ENCODE peak calls at places on chromosomes 6 and 20, in four cellular contexts. One of them, this sample, is unnamed.

GRCh38 chr6:33142501-33142900 is 49.8 kb downstream of the COL11A2 start:
- DNase-seq in kidney: no peak
- DNase-seq in body of pancreas: no peak
- DNase-seq in HCT116: no peak
- DNase-seq in this sample: no peak

GRCh38 chr6:52164319-52165094 is 21.7 kb upstream of the IL17A start:
- DNase-seq in kidney: no peak
- DNase-seq in body of pancreas: no peak
- DNase-seq in HCT116: no peak
- DNase-seq in this sample: no peak

GRCh38 chr6:133242761-133243590 is 1.8 kb downstream of the EYA4 start:
- DNase-seq in body of pancreas: no peak
- DNase-seq in HCT116: no peak
- DNase-seq in kidney: peak
- DNase-seq in this sample: no peak

GRCh38 chr6:168009331-168009730 is 11.9 kb downstream of the KIF25 start:
- DNase-seq in HCT116: no peak
- DNase-seq in kidney: no peak
- DNase-seq in body of pancreas: no peak
- DNase-seq in this sample: no peak

GRCh38 chr6:145897552-145897951 is 66.6 kb downstream of the SHPRH start:
- DNase-seq in body of pancreas: no peak
- DNase-seq in kidney: no peak
- DNase-seq in HCT116: no peak
- DNase-seq in this sample: no peak

GRCh38 chr20:37914672-37915433 is 11.9 kb downstream of the VSTM2L start:
- DNase-seq in HCT116: no peak
- DNase-seq in kidney: no peak
- DNase-seq in body of pancreas: no peak
- DNase-seq in this sample: no peak

GRCh38 chr20:48333707-48334106 is 494.1 kb downstream of the PREX1 start:
- DNase-seq in HCT116: no peak
- DNase-seq in body of pancreas: no peak
- DNase-seq in kidney: no peak
- DNase-seq in this sample: no peak

GRCh38 chr6:9766240-9766915 is 648.5 kb downstream of the TFAP2A start:
- DNase-seq in body of pancreas: no peak
- DNase-seq in kidney: no peak
- DNase-seq in HCT116: peak
- DNase-seq in this sample: peak

GRCh38 chr20:64022671-64023070 is 13.3 kb upstream of the C20orf204 start:
- DNase-seq in HCT116: no peak
- DNase-seq in kidney: no peak
- DNase-seq in body of pancreas: no peak
- DNase-seq in this sample: no peak

GRCh38 chr6:93021235-93021909 is 398.0 kb downstream of the EPHA7 start:
- DNase-seq in body of pancreas: no peak
- DNase-seq in kidney: no peak
- DNase-seq in HCT116: no peak
- DNase-seq in this sample: no peak

GRCh38 chr20:63627700-63628245 is 872 bp upstream of the GMEB2 start:
- DNase-seq in HCT116: no peak
- DNase-seq in kidney: peak
- DNase-seq in body of pancreas: no peak
- DNase-seq in this sample: no peak

GRCh38 chr6:11132191-11132590 is 20.7 kb upstream of the ERVFRD-1 start:
- DNase-seq in HCT116: no peak
- DNase-seq in body of pancreas: no peak
- DNase-seq in kidney: no peak
- DNase-seq in this sample: peak

GRCh38 chr6:108732101-108732870 is 115.9 kb upstream of the ARMC2 start:
- DNase-seq in body of pancreas: no peak
- DNase-seq in HCT116: peak
- DNase-seq in kidney: no peak
- DNase-seq in this sample: peak

GRCh38 chr6:7108964-7109836 is 1.4 kb downstream of the RREB1 start:
- DNase-seq in HCT116: no peak
- DNase-seq in body of pancreas: peak
- DNase-seq in kidney: peak
- DNase-seq in this sample: peak

GRCh38 chr20:10971096-10971495 is 297.3 kb upstream of the JAG1 start:
- DNase-seq in HCT116: no peak
- DNase-seq in kidney: no peak
- DNase-seq in body of pancreas: no peak
- DNase-seq in this sample: no peak

GRCh38 chr6:44624226-44624625 is 236.7 kb downstream of the CDC5L start:
- DNase-seq in body of pancreas: no peak
- DNase-seq in HCT116: no peak
- DNase-seq in kidney: no peak
- DNase-seq in this sample: no peak

GRCh38 chr20:41308290-41308691 is 9.2 kb downstream of the ZHX3 start:
- DNase-seq in kidney: no peak
- DNase-seq in HCT116: no peak
- DNase-seq in body of pancreas: no peak
- DNase-seq in this sample: peak

GRCh38 chr6:73340048-73340447 is 14.0 kb downstream of the DPPA5 start:
- DNase-seq in HCT116: no peak
- DNase-seq in body of pancreas: no peak
- DNase-seq in kidney: no peak
- DNase-seq in this sample: no peak

GRCh38 chr20:14334306-14334930 is 3.0 kb downstream of the FLRT3 start:
- DNase-seq in HCT116: no peak
- DNase-seq in body of pancreas: peak
- DNase-seq in kidney: no peak
- DNase-seq in this sample: peak

GRCh38 chr6:6285679-6286078 is 34.8 kb downstream of the F13A1 start:
- DNase-seq in body of pancreas: no peak
- DNase-seq in kidney: no peak
- DNase-seq in HCT116: no peak
- DNase-seq in this sample: no peak

GRCh38 chr6:34646714-34647113 is 49.9 kb downstream of the ILRUN start:
- DNase-seq in kidney: no peak
- DNase-seq in HCT116: no peak
- DNase-seq in body of pancreas: no peak
- DNase-seq in this sample: no peak
- TF ChIP-seq CTCF in kidney: no peak
- TF ChIP-seq CTCF in HCT116: no peak
- TF ChIP-seq CTCF in body of pancreas: no peak
- TF ChIP-seq CTCF in this sample: no peak

GRCh38 chr6:98946266-98946817 is 1.4 kb downstream of the FBXL4 start:
- DNase-seq in body of pancreas: no peak
- DNase-seq in HCT116: no peak
- DNase-seq in kidney: no peak
- DNase-seq in this sample: peak

GRCh38 chr6:98946877-98947410 is 802 bp downstream of the FBXL4 start:
- DNase-seq in kidney: peak
- DNase-seq in body of pancreas: peak
- DNase-seq in HCT116: no peak
- DNase-seq in this sample: peak

GRCh38 chr6:98944168-98944567 is 3.6 kb downstream of the FBXL4 start:
- DNase-seq in HCT116: no peak
- DNase-seq in body of pancreas: no peak
- DNase-seq in kidney: no peak
- DNase-seq in this sample: no peak

GRCh38 chr6:98944598-98945011 is 3.1 kb downstream of the FBXL4 start:
- DNase-seq in HCT116: no peak
- DNase-seq in kidney: no peak
- DNase-seq in body of pancreas: no peak
- DNase-seq in this sample: peak

DNA sequence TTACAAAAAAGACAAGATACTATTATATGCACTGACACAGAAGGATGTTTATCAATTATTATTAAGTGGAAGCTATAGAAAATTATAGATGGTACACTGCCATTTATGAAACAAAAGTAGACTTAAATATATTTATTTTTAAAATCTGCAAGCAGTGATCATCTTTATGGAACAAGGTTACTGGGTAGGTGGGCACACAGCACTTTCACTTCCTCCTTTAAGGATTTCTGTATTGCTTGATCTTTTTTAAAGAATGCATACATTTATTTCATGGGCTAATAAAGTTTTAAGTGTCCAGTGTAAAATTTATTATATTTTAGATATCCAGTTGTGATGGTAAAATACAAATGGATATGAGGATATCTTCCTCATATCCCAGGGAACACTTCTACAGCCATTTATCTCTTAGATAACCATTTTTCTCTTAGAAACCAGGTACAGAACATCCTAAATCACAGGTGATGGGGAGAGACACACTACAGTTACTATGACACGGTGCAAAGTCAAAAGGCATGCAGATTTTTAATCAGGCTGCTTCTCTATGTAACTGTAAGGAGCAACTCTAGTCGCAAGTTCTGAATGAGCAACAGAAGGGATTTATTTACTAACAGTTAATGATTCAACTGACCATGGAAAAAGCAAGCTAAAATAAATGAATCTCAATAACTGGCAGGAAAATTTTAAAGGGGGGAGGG is 2.3 kb downstream of the FBXL4 start:
- DNase-seq in body of pancreas: no peak
- DNase-seq in HCT116: no peak
- DNase-seq in kidney: no peak
- DNase-seq in this sample: no peak
- H3K4me3 ChIP-seq in body of pancreas: no peak
- H3K4me3 ChIP-seq in HCT116: no peak
- H3K4me3 ChIP-seq in kidney: peak
- H3K4me3 ChIP-seq in this sample: no peak

DNA sequence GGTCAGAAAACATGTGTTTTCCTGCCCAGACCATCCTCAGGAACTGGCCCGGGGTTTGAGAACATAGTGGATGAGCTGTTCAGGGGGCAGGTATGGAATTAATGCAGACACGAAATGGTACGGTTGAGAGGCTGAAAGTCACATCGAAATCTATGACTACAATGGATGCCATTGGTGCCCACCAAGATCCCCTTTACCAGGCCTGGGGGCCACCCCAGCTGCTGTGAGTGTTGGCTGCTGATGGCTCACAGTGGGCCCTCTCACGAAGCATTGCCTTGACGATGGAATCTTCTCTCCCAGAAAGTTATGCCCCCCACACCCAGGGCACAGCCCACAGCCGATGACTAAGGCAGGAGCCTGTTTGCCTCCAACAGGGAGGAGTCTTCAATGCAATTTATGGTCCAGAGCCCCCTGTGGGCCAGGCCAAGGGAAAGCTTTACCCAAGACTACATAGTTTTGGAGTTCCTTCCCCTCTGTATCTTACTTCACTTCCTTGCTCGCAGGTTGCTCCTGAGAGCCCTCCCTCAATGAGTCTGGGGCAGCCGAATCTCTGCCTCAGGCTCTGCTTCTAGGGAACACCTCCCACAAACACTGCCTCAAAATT is 92.6 kb downstream of the BFSP1 start:
- DNase-seq in kidney: no peak
- DNase-seq in HCT116: no peak
- DNase-seq in body of pancreas: no peak
- DNase-seq in this sample: no peak
- TF ChIP-seq CTCF in kidney: no peak
- TF ChIP-seq CTCF in HCT116: no peak
- TF ChIP-seq CTCF in body of pancreas: no peak
- TF ChIP-seq CTCF in this sample: no peak

GRCh38 chr6:137495652-137496391 is 1.6 kb upstream of the OLIG3 start:
- DNase-seq in HCT116: no peak
- DNase-seq in kidney: no peak
- DNase-seq in body of pancreas: no peak
- DNase-seq in this sample: no peak
- H3K4me3 ChIP-seq in HCT116: no peak
- H3K4me3 ChIP-seq in kidney: no peak
- H3K4me3 ChIP-seq in body of pancreas: no peak
- H3K4me3 ChIP-seq in this sample: no peak